ENCODE peak calls at places on chromosomes 4 and X, in seven cellular contexts. One of them, this sample, is unnamed.

GRCh38 chr4:84966382-84967291 is at the start of gene WDFY3:
- DNase-seq in activated CD4-positive, alpha-beta T cell treated with anti-CD3 and anti-CD28 coated beads for 1 hour: no peak
- DNase-seq in EH: peak; percentile 95
- DNase-seq in RPMI7951: peak; percentile 89
- DNase-seq in NCI-H2081: peak; percentile 56
- DNase-seq in stimulated activated naive CD8-positive, alpha-beta T cell treated with anti-CD3 and anti-CD28 coated beads, Interleukin-15, Interleukin-2, amounts not matched to agents 100 U/mL and 50 U/mL, for 24 hours: peak; percentile 22
- DNase-seq in kidney epithelial cell: peak; percentile 70
- DNase-seq in this sample: no peak

GRCh38 chr4:85113706-85114105 is 147.2 kb upstream of the WDFY3 start:
- DNase-seq in RPMI7951: peak; percentile 1
- DNase-seq in NCI-H2081: no peak
- DNase-seq in activated CD4-positive, alpha-beta T cell treated with anti-CD3 and anti-CD28 coated beads for 1 hour: no peak
- DNase-seq in kidney epithelial cell: no peak
- DNase-seq in EH: peak; percentile 11
- DNase-seq in stimulated activated naive CD8-positive, alpha-beta T cell treated with anti-CD3 and anti-CD28 coated beads, Interleukin-15, Interleukin-2, amounts not matched to agents 100 U/mL and 50 U/mL, for 24 hours: no peak
- DNase-seq in this sample: no peak

GRCh38 chr4:102263024-102263787 is 82.1 kb downstream of the SLC39A8 start:
- DNase-seq in RPMI7951: peak; percentile 30
- DNase-seq in EH: peak; percentile 52
- DNase-seq in stimulated activated naive CD8-positive, alpha-beta T cell treated with anti-CD3 and anti-CD28 coated beads, Interleukin-15, Interleukin-2, amounts not matched to agents 100 U/mL and 50 U/mL, for 24 hours: no peak
- DNase-seq in activated CD4-positive, alpha-beta T cell treated with anti-CD3 and anti-CD28 coated beads for 1 hour: no peak
- DNase-seq in NCI-H2081: peak; percentile 27
- DNase-seq in kidney epithelial cell: peak; percentile 50
- DNase-seq in this sample: peak; percentile 26

GRCh38 chr4:71635094-71635493 is 148.8 kb downstream of the GC start:
- DNase-seq in stimulated activated naive CD8-positive, alpha-beta T cell treated with anti-CD3 and anti-CD28 coated beads, Interleukin-15, Interleukin-2, amounts not matched to agents 100 U/mL and 50 U/mL, for 24 hours: no peak
- DNase-seq in NCI-H2081: no peak
- DNase-seq in EH: no peak
- DNase-seq in activated CD4-positive, alpha-beta T cell treated with anti-CD3 and anti-CD28 coated beads for 1 hour: no peak
- DNase-seq in RPMI7951: no peak
- DNase-seq in kidney epithelial cell: no peak
- DNase-seq in this sample: no peak

GRCh38 chrX:56113785-56114436 is 118.2 kb upstream of the KLF8 start:
- DNase-seq in RPMI7951: no peak
- DNase-seq in NCI-H2081: no peak
- DNase-seq in stimulated activated naive CD8-positive, alpha-beta T cell treated with anti-CD3 and anti-CD28 coated beads, Interleukin-15, Interleukin-2, amounts not matched to agents 100 U/mL and 50 U/mL, for 24 hours: no peak
- DNase-seq in kidney epithelial cell: no peak
- DNase-seq in EH: no peak
- DNase-seq in activated CD4-positive, alpha-beta T cell treated with anti-CD3 and anti-CD28 coated beads for 1 hour: no peak
- DNase-seq in this sample: no peak

GRCh38 chr4:7295917-7296660 is 103.8 kb downstream of the SORCS2 start:
- DNase-seq in kidney epithelial cell: no peak
- DNase-seq in stimulated activated naive CD8-positive, alpha-beta T cell treated with anti-CD3 and anti-CD28 coated beads, Interleukin-15, Interleukin-2, amounts not matched to agents 100 U/mL and 50 U/mL, for 24 hours: peak; percentile 27
- DNase-seq in activated CD4-positive, alpha-beta T cell treated with anti-CD3 and anti-CD28 coated beads for 1 hour: no peak
- DNase-seq in EH: peak; percentile 39
- DNase-seq in RPMI7951: peak; percentile 24
- DNase-seq in NCI-H2081: no peak
- DNase-seq in this sample: peak; percentile 16

GRCh38 chr4:151744614-151745013 is 16.2 kb downstream of the GATB start:
- DNase-seq in kidney epithelial cell: peak; percentile 98
- DNase-seq in activated CD4-positive, alpha-beta T cell treated with anti-CD3 and anti-CD28 coated beads for 1 hour: no peak
- DNase-seq in NCI-H2081: no peak
- DNase-seq in RPMI7951: peak; percentile 84
- DNase-seq in stimulated activated naive CD8-positive, alpha-beta T cell treated with anti-CD3 and anti-CD28 coated beads, Interleukin-15, Interleukin-2, amounts not matched to agents 100 U/mL and 50 U/mL, for 24 hours: no peak
- DNase-seq in EH: peak; percentile 91
- DNase-seq in this sample: no peak

GRCh38 chrX:101450951-101451350 is 34.3 kb upstream of the ARMCX4 start:
- DNase-seq in EH: peak; percentile 13
- DNase-seq in stimulated activated naive CD8-positive, alpha-beta T cell treated with anti-CD3 and anti-CD28 coated beads, Interleukin-15, Interleukin-2, amounts not matched to agents 100 U/mL and 50 U/mL, for 24 hours: no peak
- DNase-seq in RPMI7951: no peak
- DNase-seq in kidney epithelial cell: no peak
- DNase-seq in activated CD4-positive, alpha-beta T cell treated with anti-CD3 and anti-CD28 coated beads for 1 hour: no peak
- DNase-seq in NCI-H2081: no peak
- DNase-seq in this sample: no peak

GRCh38 chrX:74437530-74437929 is 16.2 kb downstream of the SLC16A2 start:
- DNase-seq in kidney epithelial cell: no peak
- DNase-seq in NCI-H2081: no peak
- DNase-seq in EH: no peak
- DNase-seq in stimulated activated naive CD8-positive, alpha-beta T cell treated with anti-CD3 and anti-CD28 coated beads, Interleukin-15, Interleukin-2, amounts not matched to agents 100 U/mL and 50 U/mL, for 24 hours: no peak
- DNase-seq in activated CD4-positive, alpha-beta T cell treated with anti-CD3 and anti-CD28 coated beads for 1 hour: no peak
- DNase-seq in RPMI7951: no peak
- DNase-seq in this sample: no peak